ENCODE peak calls at places on chromosome 7, in four cellular contexts. One of them, this sample, is unnamed.

GRCh38 chr7:22651534-22652243 is 75.3 kb upstream of the IL6 start:
- DNase-seq in IMR-90: peak; percentile 83
- DNase-seq in K562: no peak
- DNase-seq in HepG2: no peak
- DNase-seq in this sample: peak; percentile 18

GRCh38 chr7:79620291-79620690 is 166.8 kb upstream of the MAGI2 start:
- DNase-seq in HepG2: no peak
- DNase-seq in K562: no peak
- DNase-seq in IMR-90: no peak
- DNase-seq in this sample: no peak

GRCh38 chr7:148699024-148699771 is 495 bp downstream of the CUL1 start:
- DNase-seq in HepG2: peak; percentile 65
- DNase-seq in K562: peak; percentile 62
- DNase-seq in IMR-90: peak; percentile 45
- DNase-seq in this sample: peak; percentile 21

GRCh38 chr7:20352573-20353304 is 22.0 kb downstream of the ITGB8 start:
- DNase-seq in HepG2: no peak
- DNase-seq in K562: no peak
- DNase-seq in IMR-90: peak; percentile 31
- DNase-seq in this sample: peak; percentile 95

GRCh38 chr7:133871757-133872156 is 255.4 kb upstream of the LRGUK start:
- DNase-seq in IMR-90: no peak
- DNase-seq in HepG2: peak; percentile 9
- DNase-seq in K562: no peak
- DNase-seq in this sample: no peak

GRCh38 chr7:23712368-23713284 is 2.6 kb downstream of the STK31 start:
- DNase-seq in IMR-90: peak; percentile 78
- DNase-seq in HepG2: peak; percentile 51
- DNase-seq in K562: peak; percentile 60
- DNase-seq in this sample: peak; percentile 54

GRCh38 chr7:101696-102376 is 90.5 kb upstream of the FAM20C start:
- DNase-seq in K562: no peak
- DNase-seq in HepG2: no peak
- DNase-seq in IMR-90: peak; percentile 79
- DNase-seq in this sample: no peak

GRCh38 chr7:1368682-1369571 is 90.3 kb downstream of the MICALL2 start:
- DNase-seq in K562: peak; percentile 100
- DNase-seq in IMR-90: no peak
- DNase-seq in HepG2: peak; percentile 10
- DNase-seq in this sample: peak; percentile 83

GRCh38 chr7:78299088-78299487 is 500.5 kb downstream of the PHTF2 start:
- DNase-seq in HepG2: no peak
- DNase-seq in IMR-90: peak; percentile 12
- DNase-seq in K562: no peak
- DNase-seq in this sample: no peak

GRCh38 chr7:46549347-46549746 is 628.3 kb upstream of the IGFBP3 start:
- DNase-seq in HepG2: no peak
- DNase-seq in K562: no peak
- DNase-seq in IMR-90: no peak
- DNase-seq in this sample: no peak

GRCh38 chr7:102082693-102083385 is 203.8 kb upstream of the SH2B2 start:
- DNase-seq in HepG2: no peak
- DNase-seq in K562: no peak
- DNase-seq in IMR-90: peak; percentile 23
- DNase-seq in this sample: no peak

GRCh38 chr7:134763960-134764359 is 15.5 kb upstream of the CALD1 start:
- DNase-seq in HepG2: no peak
- DNase-seq in K562: no peak
- DNase-seq in IMR-90: no peak
- DNase-seq in this sample: no peak

GRCh38 chr7:110001254-110001938 is 1089.5 kb upstream of the LRRN3 start:
- DNase-seq in IMR-90: no peak
- DNase-seq in HepG2: no peak
- DNase-seq in K562: no peak
- DNase-seq in this sample: no peak

GRCh38 chr7:22563115-22563514 is 63.1 kb upstream of the STEAP1B start:
- DNase-seq in HepG2: no peak
- DNase-seq in IMR-90: peak; percentile 7
- DNase-seq in K562: peak; percentile 72
- DNase-seq in this sample: no peak

GRCh38 chr7:101564778-101565211 is 64.3 kb downstream of the MYL10 start:
- DNase-seq in IMR-90: no peak
- DNase-seq in K562: peak; percentile 8
- DNase-seq in HepG2: peak; percentile 15
- DNase-seq in this sample: peak; percentile 67

GRCh38 chr7:112990619-112991018 is 96.0 kb downstream of the GPR85 start:
- DNase-seq in IMR-90: peak; percentile 67
- DNase-seq in HepG2: no peak
- DNase-seq in K562: no peak
- DNase-seq in this sample: no peak

GRCh38 chr7:14394786-14395185 is 405.3 kb upstream of the ETV1 start:
- DNase-seq in HepG2: no peak
- DNase-seq in K562: no peak
- DNase-seq in IMR-90: no peak
- DNase-seq in this sample: no peak

GRCh38 chr7:111485981-111486380 is 76.3 kb downstream of the IMMP2L start:
- DNase-seq in HepG2: no peak
- DNase-seq in IMR-90: no peak
- DNase-seq in K562: no peak
- DNase-seq in this sample: no peak

GRCh38 chr7:157194948-157195347 is 56.2 kb downstream of the UBE3C start:
- DNase-seq in K562: no peak
- DNase-seq in IMR-90: no peak
- DNase-seq in HepG2: no peak
- DNase-seq in this sample: no peak

GRCh38 chr7:29319719-29320521 is 125.3 kb downstream of the CHN2 start:
- DNase-seq in K562: no peak
- DNase-seq in HepG2: no peak
- DNase-seq in IMR-90: no peak
- DNase-seq in this sample: no peak

GRCh38 chr7:86925221-86925620 is 134.2 kb downstream of the ELAPOR2 start:
- DNase-seq in IMR-90: no peak
- DNase-seq in HepG2: no peak
- DNase-seq in K562: no peak
- DNase-seq in this sample: no peak

GRCh38 chr7:148037049-148037448 is 553.5 kb upstream of the C7orf33 start:
- DNase-seq in IMR-90: no peak
- DNase-seq in K562: no peak
- DNase-seq in HepG2: no peak
- DNase-seq in this sample: no peak

GRCh38 chr7:106542550-106543220 is 118.3 kb downstream of the CCDC71L start:
- DNase-seq in HepG2: peak; percentile 48
- DNase-seq in IMR-90: peak; percentile 89
- DNase-seq in K562: peak; percentile 89
- DNase-seq in this sample: peak; percentile 75

GRCh38 chr7:94907026-94907419 is 371 bp upstream of the PPP1R9A start:
- DNase-seq in HepG2: peak; percentile 12
- DNase-seq in K562: no peak
- DNase-seq in IMR-90: no peak
- DNase-seq in this sample: no peak

GRCh38 chr7:21923663-21924062 is 22.0 kb downstream of the CDCA7L start:
- DNase-seq in K562: no peak
- DNase-seq in IMR-90: peak; percentile 32
- DNase-seq in HepG2: no peak
- DNase-seq in this sample: no peak

GRCh38 chr7:411677-412312 is 107.9 kb downstream of the PDGFA start:
- DNase-seq in HepG2: no peak
- DNase-seq in IMR-90: no peak
- DNase-seq in K562: no peak
- DNase-seq in this sample: no peak

GRCh38 chr7:81264116-81264515 is 345.3 kb upstream of the SEMA3C start:
- DNase-seq in IMR-90: no peak
- DNase-seq in HepG2: no peak
- DNase-seq in K562: no peak
- DNase-seq in this sample: peak; percentile 16

GRCh38 chr7:148483515-148483914 is 107.1 kb upstream of the C7orf33 start:
- DNase-seq in IMR-90: no peak
- DNase-seq in HepG2: no peak
- DNase-seq in K562: no peak
- DNase-seq in this sample: no peak

GRCh38 chr7:130063036-130063435 is 7.3 kb upstream of the KLHDC10 start:
- DNase-seq in IMR-90: peak; percentile 31
- DNase-seq in HepG2: peak; percentile 50
- DNase-seq in K562: peak; percentile 77
- DNase-seq in this sample: peak; percentile 54

GRCh38 chr7:43643842-43644241 is 60.9 kb downstream of the STK17A start:
- DNase-seq in HepG2: no peak
- DNase-seq in IMR-90: no peak
- DNase-seq in K562: no peak
- DNase-seq in this sample: no peak

GRCh38 chr7:43645699-43646226 is 62.9 kb downstream of the STK17A start:
- DNase-seq in IMR-90: no peak
- DNase-seq in HepG2: no peak
- DNase-seq in K562: no peak
- DNase-seq in this sample: no peak

GRCh38 chr7:43639858-43640491 is 57.1 kb downstream of the STK17A start:
- DNase-seq in HepG2: peak; percentile 98
- DNase-seq in IMR-90: peak; percentile 75
- DNase-seq in K562: no peak
- DNase-seq in this sample: peak; percentile 32

GRCh38 chr7:43640679-43641078 is 57.8 kb downstream of the STK17A start:
- DNase-seq in HepG2: no peak
- DNase-seq in IMR-90: no peak
- DNase-seq in K562: no peak
- DNase-seq in this sample: no peak

GRCh38 chr7:43642897-43643630 is 60.2 kb downstream of the STK17A start:
- DNase-seq in IMR-90: no peak
- DNase-seq in HepG2: no peak
- DNase-seq in K562: no peak
- DNase-seq in this sample: no peak
- TF ChIP-seq POLR2A in IMR-90: no peak
- TF ChIP-seq POLR2A in HepG2: no peak
- TF ChIP-seq POLR2A in K562: no peak
- TF ChIP-seq POLR2A in this sample: no peak

DNA sequence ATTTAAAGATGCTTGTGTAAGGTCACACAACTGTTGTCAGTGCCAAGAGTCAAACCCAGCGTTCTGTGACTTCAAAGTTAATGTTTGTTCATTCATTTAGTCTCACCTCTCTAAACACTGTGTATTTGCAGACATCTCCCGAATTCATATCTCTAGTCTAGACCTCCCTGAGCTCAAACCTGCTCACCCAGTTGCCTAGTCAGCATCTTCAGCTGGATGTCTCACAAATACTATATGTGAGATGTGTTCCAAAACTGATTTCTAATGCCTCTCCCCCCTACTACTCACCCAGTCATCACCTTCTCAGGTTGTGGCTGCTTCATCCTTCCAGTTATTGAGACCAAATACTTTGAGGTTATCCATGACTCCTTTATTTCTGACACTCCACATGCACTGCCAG is 91.4 kb downstream of the ST7 start:
- DNase-seq in K562: no peak
- DNase-seq in IMR-90: no peak
- DNase-seq in HepG2: no peak
- DNase-seq in this sample: no peak
- TF ChIP-seq MAZ in K562: no peak
- TF ChIP-seq MAZ in IMR-90: no peak
- TF ChIP-seq MAZ in HepG2: no peak
- TF ChIP-seq MAZ in this sample: no peak

DNA sequence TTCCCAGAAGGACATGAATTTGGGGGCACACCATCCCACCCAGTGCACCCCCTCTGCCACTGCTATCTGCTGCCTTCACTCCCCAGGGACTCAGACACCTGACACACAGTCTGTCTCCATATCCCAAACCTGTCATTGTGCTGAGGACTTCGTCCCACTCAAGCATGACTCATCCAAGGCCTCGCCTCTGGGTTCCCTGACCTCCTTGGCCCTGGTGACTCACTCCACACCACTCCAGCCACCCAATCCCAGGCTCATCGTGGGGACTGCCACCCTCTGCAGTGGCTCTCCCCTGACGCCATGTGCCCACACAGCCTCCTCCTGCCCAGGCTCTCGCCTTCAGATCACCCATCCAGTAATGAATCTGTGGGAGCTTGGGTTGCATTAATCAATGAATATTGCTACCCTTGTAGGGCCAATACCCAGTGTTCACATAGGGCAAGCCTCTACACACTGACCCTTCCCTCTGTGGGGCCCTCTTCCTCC is 6.6 kb upstream of the INSIG1 start:
- DNase-seq in HepG2: peak; percentile 2
- DNase-seq in IMR-90: peak; percentile 66
- DNase-seq in K562: peak; percentile 94
- DNase-seq in this sample: peak; percentile 67
- TF ChIP-seq POLR2A in HepG2: no peak
- TF ChIP-seq POLR2A in IMR-90: no peak
- TF ChIP-seq POLR2A in K562: no peak
- TF ChIP-seq POLR2A in this sample: no peak

DNA sequence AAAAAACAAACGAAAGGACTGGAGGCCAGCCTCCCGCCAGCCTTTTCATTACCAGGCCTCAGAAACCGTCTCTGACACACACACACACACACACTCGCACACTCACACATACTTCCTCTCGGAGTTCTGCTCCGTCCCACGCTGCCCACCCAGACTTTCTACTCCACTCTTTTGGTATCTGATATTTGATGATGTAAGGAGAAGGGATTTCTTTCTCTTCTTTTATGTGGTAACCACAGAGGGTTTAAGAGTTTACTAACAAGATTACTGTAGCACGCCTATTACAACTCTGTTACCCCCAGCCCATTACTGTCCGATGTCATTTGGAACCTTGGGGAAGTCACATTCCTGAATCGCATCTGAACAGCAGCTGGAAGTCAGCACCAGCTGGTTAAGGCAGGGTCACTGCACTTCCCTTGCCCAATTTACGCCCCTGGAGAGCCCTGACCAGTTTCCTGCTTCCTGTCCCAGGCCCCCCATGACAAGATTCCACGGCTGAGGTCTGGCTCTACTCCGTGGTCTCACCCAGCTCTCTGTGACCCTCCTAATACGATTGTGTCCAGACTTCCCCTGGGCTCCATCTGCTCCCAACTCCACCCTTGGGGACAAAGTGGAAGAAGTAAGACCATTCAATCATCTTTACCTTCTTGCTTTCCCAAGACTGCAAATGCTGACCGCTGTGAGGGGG is 1.1 kb downstream of the DENND2A start:
- DNase-seq in HepG2: no peak
- DNase-seq in K562: no peak
- DNase-seq in IMR-90: peak; percentile 90
- DNase-seq in this sample: no peak
- TF ChIP-seq MAZ in HepG2: no peak
- TF ChIP-seq MAZ in K562: no peak
- TF ChIP-seq MAZ in IMR-90: peak; percentile 45
- TF ChIP-seq MAZ in this sample: no peak

This sample was measured in A549.